ENCODE peak calls at places on chromosome 5, in four cellular contexts. E, T, M and J are unnamed samples.

GRCh38 chr5:37812365-37812764 is 27.5 kb downstream of the GDNF start:
- DNase-seq in E (no peak), T (no peak), M (no peak), J (no peak)

GRCh38 chr5:54013556-54014157 is 296.7 kb downstream of the ARL15 start:
- DNase-seq in E (no peak), T (no peak), M (peak), J (no peak)

GRCh38 chr5:35852084-35852734 is 4.5 kb upstream of the IL7R start:
- DNase-seq in E (peak), T (no peak), M (no peak), J (no peak)

GRCh38 chr5:66967826-66968262 is 228.8 kb downstream of the CD180 start:
- DNase-seq in E (no peak), T (no peak), M (no peak), J (no peak)

GRCh38 chr5:439636-440035 is 3.3 kb upstream of the EXOC3 start:
- DNase-seq in E (peak), T (no peak), M (no peak), J (no peak)

GRCh38 chr5:31366941-31367340 is 165.0 kb downstream of the DROSHA start:
- DNase-seq in E (no peak), T (no peak), M (no peak), J (no peak)

GRCh38 chr5:11452854-11453253 is 451.4 kb downstream of the CTNND2 start:
- DNase-seq in E (no peak), T (no peak), M (no peak), J (no peak)

GRCh38 chr5:14900661-14901461 is 29.3 kb upstream of the ANKH start:
- DNase-seq in E (no peak), T (no peak), M (no peak), J (no peak)

GRCh38 chr5:7179364-7179763 is 216.6 kb upstream of the ADCY2 start:
- DNase-seq in E (no peak), T (no peak), M (no peak), J (no peak)

GRCh38 chr5:170357853-170358497 is 31.2 kb downstream of the KCNMB1 start:
- DNase-seq in E (no peak), T (no peak), M (no peak), J (no peak)

GRCh38 chr5:10691826-10692785 is 68.9 kb downstream of the DAP start:
- DNase-seq in E (no peak), T (no peak), M (no peak), J (no peak)

GRCh38 chr5:16540421-16540820 is 74.8 kb upstream of the ZNF622 start:
- DNase-seq in E (no peak), T (no peak), M (no peak), J (no peak)

GRCh38 chr5:122170630-122171029 is 41.3 kb downstream of the ZNF474 start:
- DNase-seq in E (peak), T (no peak), M (no peak), J (peak)

GRCh38 chr5:140672455-140673186 is 755 bp downstream of the DND1 start:
- DNase-seq in E (peak), T (no peak), M (no peak), J (peak)

GRCh38 chr5:59143926-59144333 is 561.1 kb downstream of the RAB3C start:
- DNase-seq in E (no peak), T (no peak), M (no peak), J (no peak)

GRCh38 chr5:156155638-156156037 is 171.3 kb upstream of the SGCD start:
- DNase-seq in E (no peak), T (no peak), M (no peak), J (no peak)

GRCh38 chr5:21254161-21254560 is 1266.2 kb upstream of the CDH18 start:
- DNase-seq in E (no peak), T (no peak), M (no peak), J (no peak)

GRCh38 chr5:141547488-141547887 is 58.6 kb downstream of the PCDHGC5 start:
- DNase-seq in E (no peak), T (no peak), M (no peak), J (no peak)

GRCh38 chr5:56669534-56670483 is 145.5 kb upstream of the MAP3K1 start:
- DNase-seq in E (peak), T (peak), M (no peak), J (peak)

GRCh38 chr5:84831701-84832100 is 447.0 kb upstream of the EDIL3 start:
- DNase-seq in E (no peak), T (no peak), M (no peak), J (no peak)

GRCh38 chr5:159340511-159340910 is 10.2 kb upstream of the IL12B start:
- DNase-seq in E (no peak), T (no peak), M (no peak), J (no peak)

GRCh38 chr5:111680737-111681413 is 76.1 kb downstream of the NREP start:
- DNase-seq in E (no peak), T (no peak), M (peak), J (no peak)

GRCh38 chr5:96324708-96325107 is 108.3 kb downstream of the PCSK1 start:
- DNase-seq in E (no peak), T (no peak), M (peak), J (no peak)

GRCh38 chr5:132499440-132500243 is 9.1 kb upstream of the IRF1 start:
- DNase-seq in E (no peak), T (no peak), M (no peak), J (no peak)

GRCh38 chr5:39980056-39980455 is 555.3 kb upstream of the DAB2 start:
- DNase-seq in E (no peak), T (no peak), M (no peak), J (no peak)

GRCh38 chr5:105428461-105429129 is 1866.0 kb upstream of the NUDT12 start:
- DNase-seq in E (no peak), T (no peak), M (no peak), J (no peak)

GRCh38 chr5:55895276-55895675 is 44.1 kb downstream of the IL31RA start:
- DNase-seq in E (no peak), T (no peak), M (no peak), J (no peak)

GRCh38 chr5:169945831-169946261 is 34.4 kb downstream of the INSYN2B start:
- DNase-seq in E (peak), T (no peak), M (peak), J (peak)

GRCh38 chr5:113902917-113903681 is 389.6 kb downstream of the YTHDC2 start:
- DNase-seq in E (no peak), T (no peak), M (no peak), J (no peak)

GRCh38 chr5:172733179-172733973 is 37.6 kb downstream of the DUSP1 start:
- DNase-seq in E (no peak), T (no peak), M (no peak), J (no peak)

GRCh38 chr5:71899865-71900342 is 180.8 kb downstream of the CARTPT start:
- DNase-seq in E (no peak), T (no peak), M (no peak), J (no peak)

GRCh38 chr5:39192449-39193160 is 26.8 kb downstream of the FYB1 start:
- DNase-seq in E (no peak), T (no peak), M (no peak), J (no peak)

GRCh38 chr5:116442095-116442534 is 132.5 kb downstream of the SEMA6A start:
- DNase-seq in E (peak), T (no peak), M (peak), J (no peak)

GRCh38 chr5:146794326-146795029 is 84.1 kb downstream of the PPP2R2B start:
- DNase-seq in E (no peak), T (no peak), M (no peak), J (no peak)

GRCh38 chr5:169431386-169431785 is 130.4 kb upstream of the SLIT3 start:
- DNase-seq in E (no peak), T (no peak), M (no peak), J (no peak)